ENCODE peak calls at places on chromosome 12, in eight cellular contexts. X, S, H, K, A, C, F and L are unnamed samples.

GRCh38 chr12:81668475-81668874 is 90.7 kb downstream of the PPFIA2 start:
- DNase-seq in X (no peak), S (peak), H (no peak), K (peak), A (peak), C (no peak), F (peak), L (no peak)

GRCh38 chr12:111406474-111407370 is 999 bp downstream of the SH2B3 start:
- DNase-seq in X (no peak), S (peak), H (peak), K (no peak), A (no peak), C (peak), F (no peak), L (no peak)

GRCh38 chr12:110498984-110499706 is 2.8 kb downstream of the VPS29 start:
- DNase-seq in X (no peak), S (no peak), H (no peak), K (peak), A (no peak), C (no peak), F (no peak), L (no peak)

GRCh38 chr12:69062838-69063237 is 129.9 kb upstream of the CPM start:
- DNase-seq in X (no peak), S (peak), H (no peak), K (no peak), A (no peak), C (no peak), F (no peak), L (peak)

GRCh38 chr12:19856389-19856788 is 417.1 kb downstream of the AEBP2 start:
- DNase-seq in X (no peak), S (no peak), H (no peak), K (no peak), A (no peak), C (no peak), F (no peak), L (no peak)

GRCh38 chr12:96399919-96400630 is at the start of gene CDK17:
- DNase-seq in X (peak), S (peak), H (peak), K (peak), A (peak), C (peak), F (peak), L (peak)

GRCh38 chr12:47819902-47820630 is at the start of gene HDAC7:
- DNase-seq in X (no peak), S (peak), H (peak), K (peak), A (no peak), C (peak), F (no peak), L (peak)

GRCh38 chr12:2358986-2359658 is 306.3 kb downstream of the CACNA1C start:
- DNase-seq in X (no peak), S (no peak), H (no peak), K (no peak), A (no peak), C (no peak), F (no peak), L (no peak)

GRCh38 chr12:110533607-110534006 is 31.5 kb downstream of the RAD9B start:
- DNase-seq in X (no peak), S (no peak), H (no peak), K (peak), A (no peak), C (no peak), F (no peak), L (no peak)

GRCh38 chr12:90106568-90106967 is 397.9 kb upstream of the ATP2B1 start:
- DNase-seq in X (no peak), S (no peak), H (no peak), K (no peak), A (no peak), C (no peak), F (no peak), L (no peak)